ENCODE peak calls at places on chromosomes 13 and 19, in nine cellular contexts. One of them, this sample, is unnamed.

GRCh38 chr13:114124921-114125320 is 7.5 kb downstream of the RASA3 start:
- DNase-seq in transverse colon: no peak
- DNase-seq in thoracic aorta: no peak
- DNase-seq in BJ: peak
- DNase-seq in kidney epithelial cell: peak
- DNase-seq in dorsolateral prefrontal cortex: no peak
- DNase-seq in mammary epithelial cell: peak
- DNase-seq in epithelial cell of esophagus: peak
- DNase-seq in sigmoid colon: no peak
- DNase-seq in this sample: no peak

GRCh38 chr19:5826531-5827341 is 12.8 kb downstream of the FUT6 start:
- DNase-seq in transverse colon: peak
- DNase-seq in dorsolateral prefrontal cortex: no peak
- DNase-seq in BJ: no peak
- DNase-seq in thoracic aorta: no peak
- DNase-seq in kidney epithelial cell: no peak
- DNase-seq in mammary epithelial cell: no peak
- DNase-seq in epithelial cell of esophagus: peak
- DNase-seq in sigmoid colon: peak
- DNase-seq in this sample: no peak

GRCh38 chr19:43700368-43701015 is 15.4 kb upstream of the IRGC start:
- DNase-seq in sigmoid colon: peak
- DNase-seq in kidney epithelial cell: no peak
- DNase-seq in dorsolateral prefrontal cortex: peak
- DNase-seq in thoracic aorta: no peak
- DNase-seq in epithelial cell of esophagus: peak
- DNase-seq in mammary epithelial cell: peak
- DNase-seq in BJ: peak
- DNase-seq in transverse colon: peak
- DNase-seq in this sample: peak

GRCh38 chr13:20461481-20461859 is 64.2 kb downstream of the CRYL1 start:
- DNase-seq in dorsolateral prefrontal cortex: no peak
- DNase-seq in transverse colon: no peak
- DNase-seq in thoracic aorta: no peak
- DNase-seq in epithelial cell of esophagus: peak
- DNase-seq in mammary epithelial cell: peak
- DNase-seq in sigmoid colon: no peak
- DNase-seq in kidney epithelial cell: peak
- DNase-seq in BJ: no peak
- DNase-seq in this sample: peak

GRCh38 chr13:111397202-111397880 is 76.9 kb downstream of the TEX29 start:
- DNase-seq in dorsolateral prefrontal cortex: peak
- DNase-seq in mammary epithelial cell: no peak
- DNase-seq in sigmoid colon: no peak
- DNase-seq in transverse colon: no peak
- DNase-seq in epithelial cell of esophagus: no peak
- DNase-seq in thoracic aorta: no peak
- DNase-seq in BJ: no peak
- DNase-seq in kidney epithelial cell: no peak
- DNase-seq in this sample: no peak

GRCh38 chr13:63631006-63631405 is 2215.4 kb upstream of the PCDH20 start:
- DNase-seq in thoracic aorta: no peak
- DNase-seq in kidney epithelial cell: no peak
- DNase-seq in BJ: no peak
- DNase-seq in transverse colon: no peak
- DNase-seq in mammary epithelial cell: no peak
- DNase-seq in sigmoid colon: no peak
- DNase-seq in dorsolateral prefrontal cortex: no peak
- DNase-seq in epithelial cell of esophagus: no peak
- DNase-seq in this sample: no peak

GRCh38 chr13:101970339-101970738 is 431.5 kb downstream of the FGF14 start:
- DNase-seq in sigmoid colon: no peak
- DNase-seq in thoracic aorta: no peak
- DNase-seq in epithelial cell of esophagus: no peak
- DNase-seq in kidney epithelial cell: no peak
- DNase-seq in mammary epithelial cell: no peak
- DNase-seq in BJ: no peak
- DNase-seq in dorsolateral prefrontal cortex: no peak
- DNase-seq in transverse colon: no peak
- DNase-seq in this sample: no peak

GRCh38 chr19:44344255-44344654 is 12.2 kb downstream of the ZNF112 start:
- DNase-seq in dorsolateral prefrontal cortex: no peak
- DNase-seq in sigmoid colon: no peak
- DNase-seq in BJ: no peak
- DNase-seq in mammary epithelial cell: no peak
- DNase-seq in thoracic aorta: no peak
- DNase-seq in transverse colon: no peak
- DNase-seq in kidney epithelial cell: no peak
- DNase-seq in epithelial cell of esophagus: no peak
- DNase-seq in this sample: no peak

GRCh38 chr19:4077800-4078683 is 11.3 kb upstream of the ZBTB7A start:
- DNase-seq in epithelial cell of esophagus: no peak
- DNase-seq in sigmoid colon: peak
- DNase-seq in transverse colon: peak
- DNase-seq in mammary epithelial cell: no peak
- DNase-seq in dorsolateral prefrontal cortex: peak
- DNase-seq in kidney epithelial cell: no peak
- DNase-seq in thoracic aorta: no peak
- DNase-seq in BJ: no peak
- DNase-seq in this sample: no peak

GRCh38 chr19:32397736-32398135 is 7.8 kb upstream of the DPY19L3 start:
- DNase-seq in dorsolateral prefrontal cortex: no peak
- DNase-seq in transverse colon: no peak
- DNase-seq in thoracic aorta: no peak
- DNase-seq in mammary epithelial cell: peak
- DNase-seq in sigmoid colon: no peak
- DNase-seq in BJ: no peak
- DNase-seq in epithelial cell of esophagus: peak
- DNase-seq in kidney epithelial cell: peak
- DNase-seq in this sample: peak

GRCh38 chr13:102402292-102402691 is 444 bp upstream of the FGF14 start:
- DNase-seq in thoracic aorta: no peak
- DNase-seq in BJ: no peak
- DNase-seq in dorsolateral prefrontal cortex: peak
- DNase-seq in transverse colon: peak
- DNase-seq in mammary epithelial cell: no peak
- DNase-seq in sigmoid colon: peak
- DNase-seq in kidney epithelial cell: peak
- DNase-seq in epithelial cell of esophagus: peak
- DNase-seq in this sample: no peak

GRCh38 chr19:32896516-32897214 is 27.1 kb upstream of the SLC7A9 start:
- DNase-seq in kidney epithelial cell: no peak
- DNase-seq in transverse colon: no peak
- DNase-seq in thoracic aorta: no peak
- DNase-seq in mammary epithelial cell: no peak
- DNase-seq in epithelial cell of esophagus: no peak
- DNase-seq in sigmoid colon: no peak
- DNase-seq in BJ: peak
- DNase-seq in dorsolateral prefrontal cortex: no peak
- DNase-seq in this sample: no peak

GRCh38 chr13:99606322-99607089 is 105.2 kb downstream of the TM9SF2 start:
- DNase-seq in dorsolateral prefrontal cortex: peak
- DNase-seq in sigmoid colon: peak
- DNase-seq in mammary epithelial cell: peak
- DNase-seq in transverse colon: peak
- DNase-seq in kidney epithelial cell: peak
- DNase-seq in BJ: no peak
- DNase-seq in thoracic aorta: peak
- DNase-seq in epithelial cell of esophagus: peak
- DNase-seq in this sample: no peak

GRCh38 chr13:99608345-99608744 is 107.1 kb downstream of the TM9SF2 start:
- DNase-seq in thoracic aorta: no peak
- DNase-seq in transverse colon: no peak
- DNase-seq in BJ: no peak
- DNase-seq in mammary epithelial cell: no peak
- DNase-seq in sigmoid colon: no peak
- DNase-seq in kidney epithelial cell: no peak
- DNase-seq in epithelial cell of esophagus: no peak
- DNase-seq in dorsolateral prefrontal cortex: no peak
- DNase-seq in this sample: no peak

GRCh38 chr13:99614465-99614885 is 113.2 kb downstream of the TM9SF2 start:
- DNase-seq in BJ: no peak
- DNase-seq in sigmoid colon: no peak
- DNase-seq in epithelial cell of esophagus: peak
- DNase-seq in kidney epithelial cell: no peak
- DNase-seq in mammary epithelial cell: peak
- DNase-seq in dorsolateral prefrontal cortex: no peak
- DNase-seq in transverse colon: peak
- DNase-seq in thoracic aorta: no peak
- DNase-seq in this sample: no peak

GRCh38 chr13:99605417-99606321 is 104.4 kb downstream of the TM9SF2 start:
- DNase-seq in mammary epithelial cell: no peak
- DNase-seq in epithelial cell of esophagus: peak
- DNase-seq in transverse colon: peak
- DNase-seq in sigmoid colon: no peak
- DNase-seq in thoracic aorta: no peak
- DNase-seq in BJ: no peak
- DNase-seq in kidney epithelial cell: no peak
- DNase-seq in dorsolateral prefrontal cortex: no peak
- DNase-seq in this sample: no peak

DNA sequence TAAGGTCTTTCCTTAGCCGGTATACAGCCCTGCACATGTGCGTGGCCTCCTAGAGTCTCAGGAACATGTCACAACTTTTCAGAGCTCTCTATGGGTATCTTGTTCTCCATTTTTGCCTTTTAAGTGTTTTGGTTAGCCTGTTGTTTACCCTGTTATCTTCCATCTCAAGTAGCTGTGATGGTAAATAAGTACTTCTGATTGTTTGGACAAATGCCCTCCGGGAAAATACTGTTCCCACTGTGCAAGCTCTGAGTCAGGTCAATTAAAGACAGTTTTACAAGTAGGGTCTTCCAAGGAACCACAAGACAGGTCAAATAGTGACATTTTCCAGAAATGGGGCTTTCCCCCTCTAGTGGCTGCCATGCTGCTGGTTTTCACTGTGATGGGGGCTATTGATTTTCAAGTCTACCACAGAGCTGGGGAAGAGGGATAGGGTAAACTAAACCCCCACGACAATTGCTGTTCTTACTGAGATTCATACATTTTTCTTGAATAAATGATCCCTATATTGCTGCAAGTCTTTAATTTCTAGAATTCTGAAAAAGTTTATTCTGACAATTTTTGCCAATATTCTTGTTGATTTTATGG is 109.5 kb downstream of the TM9SF2 start:
- DNase-seq in sigmoid colon: no peak
- DNase-seq in epithelial cell of esophagus: peak
- DNase-seq in BJ: no peak
- DNase-seq in thoracic aorta: no peak
- DNase-seq in mammary epithelial cell: no peak
- DNase-seq in kidney epithelial cell: no peak
- DNase-seq in dorsolateral prefrontal cortex: no peak
- DNase-seq in transverse colon: no peak
- DNase-seq in this sample: no peak
- TF ChIP-seq CTCF in sigmoid colon: no peak
- TF ChIP-seq CTCF in epithelial cell of esophagus: no peak
- TF ChIP-seq CTCF in BJ: peak
- TF ChIP-seq CTCF in thoracic aorta: no peak
- TF ChIP-seq CTCF in mammary epithelial cell: peak
- TF ChIP-seq CTCF in kidney epithelial cell: no peak
- TF ChIP-seq CTCF in dorsolateral prefrontal cortex: no peak
- TF ChIP-seq CTCF in transverse colon: no peak
- TF ChIP-seq CTCF in this sample: peak

GRCh38 chr19:11293468-11294389 is 2.2 kb upstream of the TSPAN16 start:
- DNase-seq in kidney epithelial cell: peak
- DNase-seq in sigmoid colon: peak
- DNase-seq in transverse colon: peak
- DNase-seq in mammary epithelial cell: peak
- DNase-seq in dorsolateral prefrontal cortex: peak
- DNase-seq in thoracic aorta: peak
- DNase-seq in epithelial cell of esophagus: peak
- DNase-seq in BJ: peak
- DNase-seq in this sample: peak
- H3K4me3 ChIP-seq in kidney epithelial cell: peak
- H3K4me3 ChIP-seq in sigmoid colon: peak
- H3K4me3 ChIP-seq in transverse colon: no peak
- H3K4me3 ChIP-seq in mammary epithelial cell: no peak
- H3K4me3 ChIP-seq in dorsolateral prefrontal cortex: peak
- H3K4me3 ChIP-seq in thoracic aorta: peak
- H3K4me3 ChIP-seq in epithelial cell of esophagus: no peak
- H3K4me3 ChIP-seq in BJ: peak
- H3K4me3 ChIP-seq in this sample: no peak

GRCh38 chr19:30406220-30406944 is 34.2 kb downstream of the ZNF536 start:
- DNase-seq in epithelial cell of esophagus: no peak
- DNase-seq in kidney epithelial cell: no peak
- DNase-seq in thoracic aorta: no peak
- DNase-seq in sigmoid colon: no peak
- DNase-seq in dorsolateral prefrontal cortex: peak
- DNase-seq in BJ: no peak
- DNase-seq in mammary epithelial cell: no peak
- DNase-seq in transverse colon: peak
- DNase-seq in this sample: no peak
- TF ChIP-seq CTCF in epithelial cell of esophagus: no peak
- TF ChIP-seq CTCF in kidney epithelial cell: peak
- TF ChIP-seq CTCF in thoracic aorta: no peak
- TF ChIP-seq CTCF in sigmoid colon: no peak
- TF ChIP-seq CTCF in dorsolateral prefrontal cortex: peak
- TF ChIP-seq CTCF in BJ: no peak
- TF ChIP-seq CTCF in mammary epithelial cell: no peak
- TF ChIP-seq CTCF in transverse colon: no peak
- TF ChIP-seq CTCF in this sample: no peak

GRCh38 chr13:50511877-50512332 is 331.6 kb downstream of the DLEU7 start:
- DNase-seq in epithelial cell of esophagus: no peak
- DNase-seq in mammary epithelial cell: no peak
- DNase-seq in sigmoid colon: no peak
- DNase-seq in kidney epithelial cell: no peak
- DNase-seq in thoracic aorta: no peak
- DNase-seq in BJ: no peak
- DNase-seq in transverse colon: peak
- DNase-seq in dorsolateral prefrontal cortex: no peak
- DNase-seq in this sample: no peak
- H3K4me3 ChIP-seq in epithelial cell of esophagus: no peak
- H3K4me3 ChIP-seq in mammary epithelial cell: no peak
- H3K4me3 ChIP-seq in sigmoid colon: peak
- H3K4me3 ChIP-seq in kidney epithelial cell: no peak
- H3K4me3 ChIP-seq in thoracic aorta: peak
- H3K4me3 ChIP-seq in BJ: no peak
- H3K4me3 ChIP-seq in transverse colon: no peak
- H3K4me3 ChIP-seq in dorsolateral prefrontal cortex: peak
- H3K4me3 ChIP-seq in this sample: no peak